ENCODE peak calls at places on chromosomes 11 and 22, in five cellular contexts. One of them, this sample, is unnamed.

GRCh38 chr22:27637604-27638003 is 164.0 kb downstream of the MN1 start:
- DNase-seq in left lobe of liver: no peak
- DNase-seq in amygdala: no peak
- DNase-seq in T follicular helper cell: no peak
- DNase-seq in ELF-1: no peak
- DNase-seq in this sample: no peak

GRCh38 chr11:86620796-86621575 is 51.4 kb downstream of the ME3 start:
- DNase-seq in left lobe of liver: no peak
- DNase-seq in amygdala: no peak
- DNase-seq in T follicular helper cell: no peak
- DNase-seq in ELF-1: no peak
- DNase-seq in this sample: no peak

GRCh38 chr22:32327596-32328171 is 30.0 kb upstream of the RFPL3 start:
- DNase-seq in left lobe of liver: peak
- DNase-seq in amygdala: no peak
- DNase-seq in T follicular helper cell: no peak
- DNase-seq in ELF-1: no peak
- DNase-seq in this sample: no peak

GRCh38 chr11:100980156-100980555 is 149.5 kb downstream of the PGR start:
- DNase-seq in left lobe of liver: no peak
- DNase-seq in amygdala: no peak
- DNase-seq in T follicular helper cell: no peak
- DNase-seq in ELF-1: no peak
- DNase-seq in this sample: no peak

GRCh38 chr11:75269896-75270295 is 29.3 kb downstream of the TPBGL start:
- DNase-seq in left lobe of liver: no peak
- DNase-seq in amygdala: no peak
- DNase-seq in T follicular helper cell: no peak
- DNase-seq in ELF-1: no peak
- DNase-seq in this sample: no peak

GRCh38 chr11:61598886-61599868 is 18.3 kb upstream of the SYT7 start:
- DNase-seq in left lobe of liver: no peak
- DNase-seq in amygdala: no peak
- DNase-seq in T follicular helper cell: no peak
- DNase-seq in ELF-1: peak
- DNase-seq in this sample: no peak

GRCh38 chr11:111846640-111847039 is 24.7 kb downstream of the ALG9 start:
- DNase-seq in left lobe of liver: no peak
- DNase-seq in amygdala: no peak
- DNase-seq in T follicular helper cell: no peak
- DNase-seq in ELF-1: no peak
- DNase-seq in this sample: no peak

GRCh38 chr11:4060182-4060923 is 34.2 kb upstream of the RRM1 start:
- DNase-seq in left lobe of liver: no peak
- DNase-seq in amygdala: no peak
- DNase-seq in T follicular helper cell: no peak
- DNase-seq in ELF-1: no peak
- DNase-seq in this sample: no peak

GRCh38 chr11:94193288-94193687 is 64.6 kb downstream of the PANX1 start:
- DNase-seq in left lobe of liver: no peak
- DNase-seq in amygdala: no peak
- DNase-seq in T follicular helper cell: no peak
- DNase-seq in ELF-1: no peak
- DNase-seq in this sample: no peak

GRCh38 chr11:6498121-6498520 is 1.0 kb downstream of the DNHD1 start:
- DNase-seq in left lobe of liver: no peak
- DNase-seq in amygdala: no peak
- DNase-seq in T follicular helper cell: no peak
- DNase-seq in ELF-1: no peak
- DNase-seq in this sample: no peak

GRCh38 chr11:17508306-17508705 is 31.7 kb upstream of the ABCC8 start:
- DNase-seq in left lobe of liver: no peak
- DNase-seq in amygdala: no peak
- DNase-seq in T follicular helper cell: no peak
- DNase-seq in ELF-1: no peak
- DNase-seq in this sample: no peak

GRCh38 chr11:88508808-88509581 is 171.5 kb upstream of the CTSC start:
- DNase-seq in left lobe of liver: no peak
- DNase-seq in amygdala: no peak
- DNase-seq in T follicular helper cell: no peak
- DNase-seq in ELF-1: peak
- DNase-seq in this sample: no peak

GRCh38 chr11:61279934-61280656 is 15.0 kb downstream of the VWCE start:
- DNase-seq in left lobe of liver: no peak
- DNase-seq in amygdala: no peak
- DNase-seq in T follicular helper cell: no peak
- DNase-seq in ELF-1: no peak
- DNase-seq in this sample: no peak

GRCh38 chr22:49657275-49657973 is 170.2 kb downstream of the BRD1 start:
- DNase-seq in left lobe of liver: peak
- DNase-seq in amygdala: no peak
- DNase-seq in T follicular helper cell: peak
- DNase-seq in ELF-1: peak
- DNase-seq in this sample: peak

GRCh38 chr11:129484068-129484467 is 108.4 kb downstream of the BARX2 start:
- DNase-seq in left lobe of liver: no peak
- DNase-seq in amygdala: no peak
- DNase-seq in T follicular helper cell: no peak
- DNase-seq in ELF-1: no peak
- DNase-seq in this sample: no peak

GRCh38 chr11:124536520-124536919 is 6.9 kb downstream of the OR8B12 start:
- DNase-seq in left lobe of liver: no peak
- DNase-seq in amygdala: no peak
- DNase-seq in T follicular helper cell: no peak
- DNase-seq in ELF-1: peak
- DNase-seq in this sample: no peak

GRCh38 chr11:70504246-70505020 is 106.1 kb downstream of the CTTN start:
- DNase-seq in left lobe of liver: no peak
- DNase-seq in amygdala: no peak
- DNase-seq in T follicular helper cell: no peak
- DNase-seq in ELF-1: no peak
- DNase-seq in this sample: no peak

GRCh38 chr11:28169816-28170215 is 61.6 kb downstream of the METTL15 start:
- DNase-seq in left lobe of liver: no peak
- DNase-seq in amygdala: no peak
- DNase-seq in T follicular helper cell: no peak
- DNase-seq in ELF-1: no peak
- DNase-seq in this sample: no peak

GRCh38 chr22:37610480-37611148 is 2.0 kb downstream of the GGA1 start:
- DNase-seq in left lobe of liver: no peak
- DNase-seq in amygdala: no peak
- DNase-seq in T follicular helper cell: no peak
- DNase-seq in ELF-1: no peak
- DNase-seq in this sample: no peak

GRCh38 chr22:41152902-41153301 is 52.2 kb upstream of the L3MBTL2 start:
- DNase-seq in left lobe of liver: peak
- DNase-seq in amygdala: no peak
- DNase-seq in T follicular helper cell: no peak
- DNase-seq in ELF-1: no peak
- DNase-seq in this sample: no peak

GRCh38 chr11:46680164-46680760 is 20.2 kb downstream of the ARHGAP1 start:
- DNase-seq in left lobe of liver: no peak
- DNase-seq in amygdala: no peak
- DNase-seq in T follicular helper cell: no peak
- DNase-seq in ELF-1: no peak
- DNase-seq in this sample: no peak

GRCh38 chr11:2930705-2931415 is 1.6 kb upstream of the PHLDA2 start:
- DNase-seq in left lobe of liver: peak
- DNase-seq in amygdala: no peak
- DNase-seq in T follicular helper cell: no peak
- DNase-seq in ELF-1: peak
- DNase-seq in this sample: no peak

GRCh38 chr11:727859-728748 is 19.2 kb upstream of the TALDO1 start:
- DNase-seq in left lobe of liver: peak
- DNase-seq in amygdala: peak
- DNase-seq in T follicular helper cell: peak
- DNase-seq in ELF-1: peak
- DNase-seq in this sample: peak